ENCODE peak calls at places on chromosomes 12 and 14, in four cellular contexts. O is activated CD4-positive, CD25-positive, alpha-beta regulatory T cell; K is Caki2; R is psoas muscle. U is an unnamed sample.

GRCh38 chr12:2804390-2805145 is 7.9 kb upstream of the ITFG2 start:
- DNase-seq in O (no peak), K (peak), R (peak), U (peak)

GRCh38 chr14:64800000-64800399 is 79.7 kb downstream of the SPTB start:
- DNase-seq in O (no peak), K (peak), R (no peak), U (no peak)

GRCh38 chr12:6303046-6303445 is 7.4 kb upstream of the PLEKHG6 start:
- DNase-seq in O (no peak), K (no peak), R (no peak), U (no peak)

GRCh38 chr14:103727313-103728000 is 11.8 kb downstream of the ZFYVE21 start:
- DNase-seq in O (no peak), K (no peak), R (peak), U (no peak)

GRCh38 chr14:106883218-106883692 is 1356.9 kb downstream of the TMEM121 start:
- DNase-seq in O (no peak), K (peak), R (no peak), U (no peak)

GRCh38 chr12:113973109-113973904 is 7.2 kb upstream of the RBM19 start:
- DNase-seq in O (no peak), K (no peak), R (no peak), U (no peak)

GRCh38 chr12:82740129-82741000 is 53.7 kb downstream of the TMTC2 start:
- DNase-seq in O (no peak), K (peak), R (no peak), U (peak)

GRCh38 chr14:68283378-68284123 is 464.0 kb downstream of the RAD51B start:
- DNase-seq in O (peak), K (no peak), R (peak), U (no peak)

GRCh38 chr12:53462935-53463334 is 11.0 kb downstream of the PCBP2 start:
- DNase-seq in O (no peak), K (no peak), R (no peak), U (no peak)

GRCh38 chr12:124617615-124618014 is 50.2 kb upstream of the NCOR2 start:
- DNase-seq in O (no peak), K (no peak), R (no peak), U (no peak)

GRCh38 chr14:94390372-94391086 is 2.1 kb upstream of the SERPINA1 start:
- DNase-seq in O (no peak), K (peak), R (peak), U (no peak)

GRCh38 chr12:21248679-21249078 is 86.0 kb downstream of the SLCO1A2 start:
- DNase-seq in O (no peak), K (peak), R (no peak), U (no peak)

GRCh38 chr14:37588956-37589737 is 5.9 kb downstream of the FOXA1 start:
- DNase-seq in O (no peak), K (no peak), R (no peak), U (no peak)

GRCh38 chr14:33796356-33796755 is 154.5 kb downstream of the EGLN3 start:
- DNase-seq in O (no peak), K (no peak), R (no peak), U (no peak)